ENCODE peak calls at places on chromosome 14, in seven cellular contexts. Z, H, Q, X, E, A and M are unnamed samples.

GRCh38 chr14:58662028-58662427 is 24.3 kb downstream of the DACT1 start:
- DNase-seq in Z (no peak), H (no peak), Q (no peak), X (no peak), E (no peak), A (no peak), M (no peak)

GRCh38 chr14:104964546-104964945 is 13.6 kb downstream of the AHNAK2 start:
- DNase-seq in Z (no peak), H (no peak), Q (no peak), X (no peak), E (no peak), A (peak), M (no peak)

GRCh38 chr14:74610866-74611671 is 968 bp downstream of the LTBP2 start:
- DNase-seq in Z (no peak), H (peak), Q (no peak), X (no peak), E (no peak), A (no peak), M (no peak)

GRCh38 chr14:101020971-101021370 is 117.4 kb upstream of the RTL1 start:
- DNase-seq in Z (no peak), H (no peak), Q (no peak), X (peak), E (no peak), A (no peak), M (no peak)

GRCh38 chr14:94051115-94051514 is 25.0 kb downstream of the OTUB2 start:
- DNase-seq in Z (peak), H (peak), Q (peak), X (peak), E (no peak), A (no peak), M (peak)

GRCh38 chr14:81927069-81927468 is 393.4 kb upstream of the SEL1L start:
- DNase-seq in Z (no peak), H (no peak), Q (no peak), X (no peak), E (no peak), A (no peak), M (no peak)

GRCh38 chr14:69342928-69343525 is 55.1 kb downstream of the ERH start:
- DNase-seq in Z (no peak), H (no peak), Q (peak), X (no peak), E (no peak), A (no peak), M (no peak)

GRCh38 chr14:28966416-28967233 is 200.0 kb downstream of the FOXG1 start:
- DNase-seq in Z (no peak), H (no peak), Q (no peak), X (no peak), E (no peak), A (no peak), M (no peak)

GRCh38 chr14:60242420-60242819 is 6.6 kb upstream of the PPM1A start:
- DNase-seq in Z (no peak), H (no peak), Q (no peak), X (no peak), E (no peak), A (no peak), M (no peak)

GRCh38 chr14:69039287-69039628 is 60.2 kb upstream of the ACTN1 start:
- DNase-seq in Z (peak), H (peak), Q (no peak), X (no peak), E (no peak), A (no peak), M (no peak)

GRCh38 chr14:35821546-35822411 is 4.4 kb upstream of the BRMS1L start:
- DNase-seq in Z (peak), H (peak), Q (peak), X (no peak), E (no peak), A (no peak), M (no peak)

GRCh38 chr14:67436006-67436866 is 24.3 kb upstream of the PLEK2 start:
- DNase-seq in Z (no peak), H (no peak), Q (no peak), X (no peak), E (no peak), A (no peak), M (no peak)
- TF ChIP-seq CTCF in Z (no peak), H (peak), Q (no peak), X (no peak), E (no peak), A (no peak), M (no peak)

GRCh38 chr14:106883218-106883692 is 1356.9 kb downstream of the TMEM121 start:
- DNase-seq in Z (peak), H (no peak), Q (peak), X (no peak), E (no peak), A (no peak), M (no peak)

GRCh38 chr14:106875503-106875902 is 1349.1 kb downstream of the TMEM121 start:
- DNase-seq in Z (no peak), H (no peak), Q (peak), X (peak), E (no peak), A (no peak), M (no peak)

GRCh38 chr14:106876711-106877110 is 1350.3 kb downstream of the TMEM121 start:
- DNase-seq in Z (no peak), H (no peak), Q (no peak), X (no peak), E (no peak), A (no peak), M (no peak)

GRCh38 chr14:106877527-106877926 is 1351.1 kb downstream of the TMEM121 start:
- DNase-seq in Z (no peak), H (no peak), Q (no peak), X (no peak), E (no peak), A (no peak), M (no peak)

GRCh38 chr14:106879241-106879640 is 1352.9 kb downstream of the TMEM121 start:
- DNase-seq in Z (peak), H (no peak), Q (peak), X (no peak), E (no peak), A (no peak), M (no peak)
- TF ChIP-seq CTCF in Z (peak), H (peak), Q (peak), X (peak), E (no peak), A (no peak), M (no peak)

GRCh38 chr14:23566782-23567185 is 807 bp downstream of the AP1G2 start:
- DNase-seq in Z (peak), H (peak), Q (peak), X (no peak), E (no peak), A (no peak), M (no peak)

GRCh38 chr14:23567186-23568020 is at the start of gene AP1G2:
- DNase-seq in Z (peak), H (peak), Q (peak), X (peak), E (no peak), A (peak), M (no peak)

GRCh38 chr14:23569443-23570151 is 2.0 kb upstream of the AP1G2 start:
- DNase-seq in Z (peak), H (no peak), Q (peak), X (no peak), E (no peak), A (peak), M (no peak)

GRCh38 chr14:23568021-23568599 is 519 bp upstream of the AP1G2 start:
- DNase-seq in Z (no peak), H (no peak), Q (no peak), X (no peak), E (no peak), A (peak), M (no peak)

GRCh38 chr14:23568600-23569310 is 1.2 kb upstream of the AP1G2 start:
- DNase-seq in Z (peak), H (no peak), Q (peak), X (no peak), E (no peak), A (peak), M (no peak)
- TF ChIP-seq CTCF in Z (peak), H (peak), Q (no peak), X (peak), E (peak), A (no peak), M (peak)

DNA sequence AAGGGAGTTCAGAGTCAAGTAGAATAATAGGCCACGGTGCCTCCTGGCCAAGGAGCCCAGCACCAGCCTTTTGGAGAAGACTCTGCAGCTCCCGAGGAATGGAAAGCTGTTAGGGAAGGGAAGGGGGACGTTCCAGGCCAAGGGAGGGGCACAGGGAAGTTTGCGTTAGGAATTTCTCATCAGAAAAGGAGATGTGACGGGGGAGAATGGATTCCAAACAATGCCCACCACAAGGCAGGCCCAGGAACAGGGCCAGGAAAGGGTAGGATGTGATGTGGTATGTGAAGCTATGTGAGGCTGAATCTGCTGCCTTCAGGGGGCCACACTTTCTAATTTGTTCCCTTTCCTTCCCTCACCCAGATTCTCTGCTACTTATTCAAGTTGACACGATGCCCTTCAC is 46.0 kb downstream of the DGLUCY start:
- DNase-seq in Z (no peak), H (no peak), Q (no peak), X (no peak), E (no peak), A (no peak), M (no peak)
- TF ChIP-seq CTCF in Z (no peak), H (no peak), Q (no peak), X (no peak), E (no peak), A (no peak), M (no peak)

GRCh38 chr14:95534299-95535225 is at the start of gene GLRX5:
- DNase-seq in Z (peak), H (peak), Q (peak), X (peak), E (peak), A (peak), M (peak)
- TF ChIP-seq CTCF in Z (no peak), H (no peak), Q (no peak), X (no peak), E (no peak), A (peak), M (no peak)

DNA sequence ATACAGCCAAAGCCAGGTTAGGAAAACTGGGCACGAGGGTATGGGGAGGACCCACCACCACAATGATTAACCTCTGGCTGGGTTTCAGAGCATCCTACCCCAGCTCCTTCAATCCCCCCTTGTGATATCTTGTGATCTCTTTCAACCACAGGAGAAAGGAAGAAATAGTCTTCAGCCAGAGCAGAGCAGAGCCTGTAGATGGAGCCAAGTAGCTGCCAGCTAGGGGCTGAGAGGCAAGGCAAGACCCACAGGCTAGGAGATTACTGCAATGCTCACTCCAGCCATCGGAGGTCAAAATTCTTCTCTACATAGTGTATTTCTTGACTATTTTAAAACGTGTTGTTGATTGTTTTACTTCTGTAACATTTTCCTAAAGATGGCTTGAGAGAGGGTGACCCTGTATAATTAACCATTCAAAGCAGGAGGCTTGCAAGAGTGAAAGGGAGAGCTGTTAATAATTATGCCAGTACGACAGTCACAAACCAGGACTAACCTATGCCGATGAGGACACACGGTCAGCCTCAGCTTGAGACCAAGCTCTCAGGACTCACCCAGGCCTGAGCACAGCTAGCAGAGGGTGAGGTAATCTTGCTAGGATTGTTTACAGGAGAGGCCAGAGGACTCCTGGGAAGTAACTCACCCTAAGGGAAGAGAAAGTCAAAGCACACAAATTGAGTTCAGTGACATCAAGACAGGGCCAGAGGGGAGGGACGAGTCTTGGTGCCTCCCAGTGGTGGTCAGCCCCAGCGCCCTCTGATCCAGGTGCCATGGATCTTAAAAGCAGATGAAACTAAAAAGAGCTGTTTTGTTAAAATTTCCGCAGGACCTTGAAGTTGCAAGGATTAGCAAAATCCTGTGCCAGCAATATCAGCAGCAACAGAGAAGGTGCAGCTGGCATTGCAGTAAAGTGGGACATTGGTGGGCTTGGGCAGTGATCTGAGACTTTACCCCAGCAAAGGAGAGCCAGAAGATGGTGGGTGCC is 29.8 kb upstream of the CDKN3 start:
- DNase-seq in Z (peak), H (peak), Q (peak), X (no peak), E (peak), A (no peak), M (peak)
- TF ChIP-seq CTCF in Z (peak), H (peak), Q (no peak), X (peak), E (peak), A (no peak), M (peak)

GRCh38 chr14:23492618-23493272 is 23.2 kb downstream of the NGDN start:
- DNase-seq in Z (no peak), H (peak), Q (no peak), X (no peak), E (no peak), A (no peak), M (no peak)

GRCh38 chr14:23494223-23494622 is 24.7 kb downstream of the NGDN start:
- DNase-seq in Z (no peak), H (peak), Q (no peak), X (no peak), E (no peak), A (no peak), M (no peak)
- TF ChIP-seq CTCF in Z (no peak), H (no peak), Q (no peak), X (no peak), E (no peak), A (no peak), M (no peak)

GRCh38 chr14:50340945-50341344 is 28.8 kb downstream of the DMAC2L start:
- DNase-seq in Z (no peak), H (no peak), Q (no peak), X (no peak), E (no peak), A (no peak), M (no peak)
- TF ChIP-seq CTCF in Z (no peak), H (peak), Q (no peak), X (no peak), E (no peak), A (no peak), M (peak)

DNA sequence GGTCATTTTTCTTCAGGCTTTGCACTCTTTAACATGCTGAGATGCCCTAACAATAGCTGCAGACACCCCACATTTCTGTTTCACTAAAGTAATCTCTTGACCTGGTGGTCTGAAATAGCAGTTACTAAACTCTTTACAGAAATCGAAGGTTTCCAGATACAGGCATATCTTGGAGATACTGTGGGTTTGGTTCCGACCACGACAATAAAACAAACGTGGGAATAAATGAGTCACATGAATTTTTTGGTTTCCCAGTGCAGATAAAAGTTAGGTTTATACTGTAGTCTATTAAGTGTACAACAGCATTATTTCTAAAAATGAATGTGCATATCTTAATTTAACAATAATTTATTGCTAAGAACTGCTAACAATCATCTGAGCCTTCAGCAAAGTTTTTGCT is 208.7 kb downstream of the EGLN3 start:
- DNase-seq in Z (no peak), H (no peak), Q (no peak), X (no peak), E (no peak), A (no peak), M (no peak)
- TF ChIP-seq CTCF in Z (no peak), H (no peak), Q (no peak), X (no peak), E (no peak), A (no peak), M (no peak)